ENCODE peak calls at places on chromosomes 16 and 17, in six cellular contexts. P is activated T-cell treated with anti-CD3 and anti-CD28 coated beads, Interleukin-2, amount 50 U/mL, for 24 hours; W is prostate gland; X is stomach; S is activated CD4-positive, CD25-positive, alpha-beta regulatory T cell; V is RWPE1. K is an unnamed sample.

GRCh38 chr16:73046484-73047214 is 1.3 kb downstream of the ZFHX3 start:
- DNase-seq in W (no peak), S (no peak), V (no peak), X (no peak), P (no peak), K (no peak)

GRCh38 chr17:68542698-68543463 is 30.7 kb downstream of the PRKAR1A start:
- DNase-seq in S (no peak), W (no peak), X (no peak), P (no peak), V (peak; percentile 18), K (no peak)

GRCh38 chr17:32927724-32928526 is at the start of gene TMEM98:
- DNase-seq in V (no peak), P (peak; percentile 35), W (no peak), S (no peak), X (peak; percentile 43), K (peak; percentile 48)

GRCh38 chr17:41571561-41572434 is at the start of gene KRT9:
- DNase-seq in S (no peak), V (no peak), X (no peak), P (no peak), W (no peak), K (no peak)

GRCh38 chr17:42474270-42474669 is 15.6 kb downstream of the ATP6V0A1 start:
- DNase-seq in X (peak; percentile 33), W (no peak), V (no peak), S (no peak), P (no peak), K (no peak)

GRCh38 chr16:67961551-67961957 is 6.9 kb downstream of the SLC12A4 start:
- DNase-seq in W (peak; percentile 97), V (peak; percentile 96), X (peak; percentile 91), P (no peak), S (no peak), K (no peak)

GRCh38 chr17:30961213-30962188 is 9.3 kb upstream of the RNF135 start:
- DNase-seq in X (peak; percentile 24), P (no peak), W (no peak), V (no peak), S (no peak), K (no peak)

GRCh38 chr16:24253192-24253591 is 2.9 kb upstream of the CACNG3 start:
- DNase-seq in P (peak; percentile 46), W (no peak), S (no peak), V (peak; percentile 56), X (no peak), K (peak; percentile 88)

GRCh38 chr16:48232459-48233040 is 11.6 kb upstream of the LONP2 start:
- DNase-seq in S (no peak), V (no peak), P (peak; percentile 48), X (no peak), W (no peak), K (no peak)

GRCh38 chr17:78111012-78111726 is 17.4 kb downstream of the TMC6 start:
- DNase-seq in W (no peak), V (no peak), P (no peak), S (no peak), X (no peak), K (no peak)

K was measured in mesendoderm.